ENCODE peak calls at places on chromosome 2, in four cellular contexts. N, L, P and I are unnamed samples.

GRCh38 chr2:68692511-68692910 is 42.1 kb upstream of the ARHGAP25 start:
- DNase-seq in N (no peak), P (no peak), L (no peak), I (no peak)

GRCh38 chr2:26623541-26624497 is 17.3 kb downstream of the CIB4 start:
- DNase-seq in N (no peak), L (peak; percentile 10), P (no peak), I (no peak)

GRCh38 chr2:215736653-215737290 is 276.6 kb downstream of the MREG start:
- DNase-seq in P (peak; percentile 76), N (no peak), L (peak; percentile 92), I (peak; percentile 58)

GRCh38 chr2:25293958-25294513 is 47.7 kb downstream of the DNMT3A start:
- DNase-seq in N (no peak), L (no peak), P (no peak), I (no peak)

GRCh38 chr2:18435425-18436037 is 124.9 kb downstream of the RDH14 start:
- DNase-seq in N (no peak), L (peak; percentile 87), P (peak; percentile 62), I (peak; percentile 64)

GRCh38 chr2:241841181-241842066 is 17.3 kb downstream of the PDCD1 start:
- DNase-seq in N (peak; percentile 74), L (no peak), P (no peak), I (no peak)

GRCh38 chr2:27967076-27967475 is 76.5 kb downstream of the BABAM2 start:
- DNase-seq in L (peak; percentile 60), N (no peak), P (no peak), I (no peak)

GRCh38 chr2:14401838-14402237 is 230.7 kb upstream of the LRATD1 start:
- DNase-seq in P (peak; percentile 38), N (no peak), L (no peak), I (peak; percentile 41)